ENCODE peak calls at places on chromosome 7, in four cellular contexts. One of them, this sample, is unnamed.

GRCh38 chr7:55006499-55006898 is 12.3 kb upstream of the EGFR start:
- DNase-seq in HepG2: no peak
- DNase-seq in K562: no peak
- DNase-seq in IMR-90: no peak
- DNase-seq in this sample: no peak

GRCh38 chr7:45988405-45989057 is 67.5 kb upstream of the IGFBP3 start:
- DNase-seq in HepG2: peak; percentile 68
- DNase-seq in K562: no peak
- DNase-seq in IMR-90: no peak
- DNase-seq in this sample: no peak

GRCh38 chr7:75712517-75713361 is 26.0 kb downstream of the HIP1 start:
- DNase-seq in HepG2: no peak
- DNase-seq in K562: no peak
- DNase-seq in IMR-90: no peak
- DNase-seq in this sample: no peak

GRCh38 chr7:2641406-2642393 is 9.9 kb downstream of the TTYH3 start:
- DNase-seq in HepG2: peak; percentile 71
- DNase-seq in K562: no peak
- DNase-seq in IMR-90: peak; percentile 97
- DNase-seq in this sample: no peak

GRCh38 chr7:66376264-66376945 is 171.3 kb downstream of the TPST1 start:
- DNase-seq in HepG2: no peak
- DNase-seq in K562: no peak
- DNase-seq in IMR-90: no peak
- DNase-seq in this sample: no peak

GRCh38 chr7:153628825-153629224 is 423.4 kb upstream of the DPP6 start:
- DNase-seq in HepG2: no peak
- DNase-seq in K562: no peak
- DNase-seq in IMR-90: no peak
- DNase-seq in this sample: no peak

GRCh38 chr7:105829681-105830322 is 46.6 kb downstream of the ATXN7L1 start:
- DNase-seq in HepG2: no peak
- DNase-seq in K562: no peak
- DNase-seq in IMR-90: peak; percentile 68
- DNase-seq in this sample: no peak

GRCh38 chr7:39353615-39354376 is 212.4 kb upstream of the YAE1 start:
- DNase-seq in HepG2: no peak
- DNase-seq in K562: peak; percentile 11
- DNase-seq in IMR-90: no peak
- DNase-seq in this sample: no peak

GRCh38 chr7:105268056-105268455 is 120.7 kb downstream of the SRPK2 start:
- DNase-seq in HepG2: no peak
- DNase-seq in K562: peak; percentile 30
- DNase-seq in IMR-90: peak; percentile 87
- DNase-seq in this sample: peak; percentile 35

GRCh38 chr7:37957236-37957970 is 37.0 kb downstream of the EPDR1 start:
- DNase-seq in HepG2: no peak
- DNase-seq in K562: no peak
- DNase-seq in IMR-90: no peak
- DNase-seq in this sample: no peak

GRCh38 chr7:148535227-148535626 is 55.3 kb upstream of the C7orf33 start:
- DNase-seq in HepG2: no peak
- DNase-seq in K562: peak; percentile 28
- DNase-seq in IMR-90: no peak
- DNase-seq in this sample: peak; percentile 11

GRCh38 chr7:106231856-106232490 is 52.8 kb downstream of the NAMPT start:
- DNase-seq in HepG2: no peak
- DNase-seq in K562: no peak
- DNase-seq in IMR-90: no peak
- DNase-seq in this sample: no peak

GRCh38 chr7:158323741-158324396 is 263.8 kb downstream of the PTPRN2 start:
- DNase-seq in HepG2: no peak
- DNase-seq in K562: no peak
- DNase-seq in IMR-90: no peak
- DNase-seq in this sample: no peak

GRCh38 chr7:46321556-46322205 is 400.6 kb upstream of the IGFBP3 start:
- DNase-seq in HepG2: peak; percentile 3
- DNase-seq in K562: no peak
- DNase-seq in IMR-90: peak; percentile 68
- DNase-seq in this sample: peak; percentile 31

GRCh38 chr7:88835147-88835728 is 39.7 kb upstream of the TEX47 start:
- DNase-seq in HepG2: peak; percentile 27
- DNase-seq in K562: peak; percentile 33
- DNase-seq in IMR-90: no peak
- DNase-seq in this sample: no peak

GRCh38 chr7:6446977-6447588 is 671 bp downstream of the DAGLB start:
- DNase-seq in HepG2: peak; percentile 78
- DNase-seq in K562: peak; percentile 82
- DNase-seq in IMR-90: peak; percentile 87
- DNase-seq in this sample: peak; percentile 76

DNA sequence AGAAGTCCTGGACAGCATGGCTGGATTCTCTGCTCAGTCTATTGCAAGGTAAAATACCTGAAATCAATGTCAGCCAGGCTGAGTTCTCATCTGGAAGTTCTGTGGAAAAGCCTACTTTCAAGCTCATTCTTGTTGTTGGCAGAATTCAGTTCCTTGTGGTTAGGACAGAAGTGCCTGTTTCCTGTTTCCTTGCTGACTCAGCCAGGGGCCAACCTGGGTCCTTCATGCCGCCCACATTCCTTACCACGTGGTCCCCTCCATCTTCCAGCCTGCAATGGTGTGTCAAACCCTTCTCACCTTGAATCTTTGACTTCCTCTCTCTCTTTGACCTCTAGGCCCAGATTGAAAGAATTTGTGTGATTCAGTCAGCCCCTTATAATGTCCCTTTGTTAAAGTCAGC is 197.1 kb upstream of the STK17A start:
- DNase-seq in HepG2: no peak
- DNase-seq in K562: no peak
- DNase-seq in IMR-90: peak; percentile 1
- DNase-seq in this sample: no peak
- TF ChIP-seq MAZ in HepG2: no peak
- TF ChIP-seq MAZ in K562: no peak
- TF ChIP-seq MAZ in IMR-90: no peak
- TF ChIP-seq MAZ in this sample: no peak

GRCh38 chr7:24819916-24820689 is 62.8 kb upstream of the GSDME start:
- DNase-seq in HepG2: peak; percentile 74
- DNase-seq in K562: peak; percentile 94
- DNase-seq in IMR-90: peak; percentile 90
- DNase-seq in this sample: peak; percentile 91
- TF ChIP-seq MAZ in HepG2: no peak
- TF ChIP-seq MAZ in K562: no peak
- TF ChIP-seq MAZ in IMR-90: no peak
- TF ChIP-seq MAZ in this sample: no peak

GRCh38 chr7:1559626-1560590 is 3.9 kb upstream of the TMEM184A start:
- DNase-seq in HepG2: no peak
- DNase-seq in K562: no peak
- DNase-seq in IMR-90: no peak
- DNase-seq in this sample: no peak
- TF ChIP-seq MAZ in HepG2: no peak
- TF ChIP-seq MAZ in K562: no peak
- TF ChIP-seq MAZ in IMR-90: no peak
- TF ChIP-seq MAZ in this sample: no peak

GRCh38 chr7:20786779-20787651 is at the start of gene SP8:
- DNase-seq in HepG2: peak; percentile 31
- DNase-seq in K562: peak; percentile 89
- DNase-seq in IMR-90: peak; percentile 11
- DNase-seq in this sample: peak; percentile 48
- TF ChIP-seq MAZ in HepG2: no peak
- TF ChIP-seq MAZ in K562: peak; percentile 73
- TF ChIP-seq MAZ in IMR-90: no peak
- TF ChIP-seq MAZ in this sample: no peak

This sample was measured in A549.